ENCODE peak calls at places on chromosomes 6 and 20, in eight cellular contexts. D is HepG2; E is germinal center; V is heart left ventricle; Q is GM03348; X is effector memory CD8-positive, alpha-beta T cell; C is frontal cortex; T is activated naive CD4-positive, alpha-beta T cell. B is an unnamed sample.
A peak's percentile ranks its signal among the peaks of the same experiment; 100 is the strongest.

GRCh38 chr20:1212607-1213396 is 9.5 kb downstream of the C20orf202 start:
- DNase-seq in C (peak; percentile 32), E (peak; percentile 54), X (peak; percentile 57), Q (peak; percentile 82), V (peak; percentile 75), D (peak; percentile 80), T (peak; percentile 26), B (peak; percentile 49)

GRCh38 chr6:40436685-40437604 is 150.2 kb downstream of the LRFN2 start:
- DNase-seq in C (peak; percentile 43), T (no peak), V (no peak), D (no peak), X (peak; percentile 26), E (no peak), Q (no peak), B (no peak)

GRCh38 chr6:87558446-87558845 is 31.3 kb downstream of the RARS2 start:
- DNase-seq in D (no peak), C (no peak), E (no peak), T (no peak), V (no peak), X (no peak), Q (no peak), B (no peak)

GRCh38 chr6:167005350-167006159 is 6.4 kb downstream of the CEP43 start:
- DNase-seq in T (no peak), C (no peak), E (no peak), X (no peak), D (no peak), V (peak; percentile 76), Q (no peak), B (no peak)

GRCh38 chr6:11909696-11910132 is 102.4 kb upstream of the HIVEP1 start:
- DNase-seq in Q (peak; percentile 54), C (no peak), X (no peak), E (no peak), V (no peak), D (no peak), T (no peak), B (no peak)

GRCh38 chr20:11344939-11345338 is 572.8 kb upstream of the BTBD3 start:
- DNase-seq in Q (no peak), V (no peak), E (no peak), C (no peak), X (no peak), T (no peak), D (no peak), B (no peak)

GRCh38 chr6:56655996-56656395 is 13.3 kb upstream of the DST start:
- DNase-seq in E (no peak), Q (no peak), T (no peak), C (no peak), V (no peak), D (peak; percentile 62), X (no peak), B (no peak)

GRCh38 chr6:118783931-118784528 is 109.9 kb upstream of the ASF1A start:
- DNase-seq in X (no peak), T (no peak), V (no peak), Q (no peak), D (no peak), C (no peak), E (no peak), B (no peak)

B was measured in T follicular helper cell.